ENCODE peak calls at places on chromosomes 5 and 9, in six cellular contexts. Z is kidney, Y is AG04450, N is left ventricle myocardium inferior, B is dorsolateral prefrontal cortex, O is MM.1S. G is an unnamed sample.

GRCh38 chr5:72209515-72210115 is 102.3 kb downstream of the MAP1B start:
- DNase-seq in Z (no peak), Y (no peak), N (no peak), B (no peak), O (no peak), G (peak)

GRCh38 chr5:173969167-173970049 is 19.6 kb upstream of the C5orf47 start:
- DNase-seq in Z (peak), Y (peak), N (no peak), B (no peak), O (no peak), G (peak)

GRCh38 chr9:87112656-87113055 is 165.3 kb upstream of the GAS1 start:
- DNase-seq in Z (no peak), Y (no peak), N (no peak), B (no peak), O (no peak), G (no peak)

GRCh38 chr9:93911871-93912554 is 43.1 kb downstream of the BARX1 start:
- DNase-seq in Z (no peak), Y (no peak), N (peak), B (no peak), O (no peak), G (no peak)

GRCh38 chr9:94144394-94144793 is 60.1 kb downstream of the PTPDC1 start:
- DNase-seq in Z (no peak), Y (no peak), N (no peak), B (no peak), O (no peak), G (no peak)

GRCh38 chr5:68304421-68305052 is 89.0 kb downstream of the PIK3R1 start:
- DNase-seq in Z (no peak), Y (no peak), N (no peak), B (no peak), O (no peak), G (no peak)

GRCh38 chr5:62143268-62144229 is 162.5 kb upstream of the KIF2A start:
- DNase-seq in Z (no peak), Y (no peak), N (no peak), B (no peak), O (peak), G (no peak)

GRCh38 chr9:70177121-70177520 is 81.7 kb upstream of the SMC5 start:
- DNase-seq in Z (no peak), Y (no peak), N (no peak), B (no peak), O (no peak), G (no peak)

GRCh38 chr9:121688149-121688680 is 36.8 kb downstream of the DAB2IP start:
- DNase-seq in Z (no peak), Y (no peak), N (peak), B (no peak), O (no peak), G (no peak)

GRCh38 chr9:86354048-86354881 is at the start of gene TUT7:
- DNase-seq in Z (peak), Y (peak), N (peak), B (peak), O (peak), G (peak)

GRCh38 chr5:36079200-36079761 is 12.6 kb upstream of the UGT3A2 start:
- DNase-seq in Z (no peak), Y (peak), N (no peak), B (no peak), O (peak), G (no peak)

GRCh38 chr5:111425205-111425604 is 87.1 kb downstream of the STARD4 start:
- DNase-seq in Z (no peak), Y (no peak), N (no peak), B (no peak), O (no peak), G (no peak)

GRCh38 chr9:95733687-95734659 is 141.5 kb upstream of the ERCC6L2 start:
- DNase-seq in Z (no peak), Y (no peak), N (no peak), B (no peak), O (no peak), G (no peak)

GRCh38 chr5:104016650-104017049 is 454.1 kb upstream of the NUDT12 start:
- DNase-seq in Z (no peak), Y (peak), N (no peak), B (no peak), O (no peak), G (no peak)

GRCh38 chr5:106269252-106269843 is 1401.4 kb downstream of the EFNA5 start:
- DNase-seq in Z (no peak), Y (no peak), N (no peak), B (no peak), O (no peak), G (no peak)

GRCh38 chr9:27785714-27786100 is 212.4 kb upstream of the C9orf72 start:
- DNase-seq in Z (no peak), Y (no peak), N (no peak), B (no peak), O (no peak), G (peak)

GRCh38 chr5:19886123-19886921 is 101.7 kb downstream of the CDH18 start:
- DNase-seq in Z (no peak), Y (peak), N (no peak), B (no peak), O (peak), G (peak)

GRCh38 chr5:56003179-56003578 is 8.4 kb upstream of the IL6ST start:
- DNase-seq in Z (no peak), Y (no peak), N (no peak), B (no peak), O (no peak), G (no peak)

GRCh38 chr5:55896663-55897062 is 45.5 kb downstream of the IL31RA start:
- DNase-seq in Z (no peak), Y (no peak), N (no peak), B (no peak), O (no peak), G (no peak)

GRCh38 chr9:6942406-6942805 is 184.6 kb downstream of the KDM4C start:
- DNase-seq in Z (no peak), Y (no peak), N (no peak), B (no peak), O (no peak), G (no peak)

GRCh38 chr5:125042243-125042887 is 295.9 kb upstream of the ZNF608 start:
- DNase-seq in Z (no peak), Y (no peak), N (no peak), B (no peak), O (no peak), G (no peak)

GRCh38 chr5:121969660-121970295 is 8.0 kb downstream of the SRFBP1 start:
- DNase-seq in Z (no peak), Y (no peak), N (no peak), B (no peak), O (no peak), G (no peak)

GRCh38 chr5:58274199-58274598 is 185.7 kb downstream of the PLK2 start:
- DNase-seq in Z (no peak), Y (no peak), N (no peak), B (no peak), O (no peak), G (no peak)

GRCh38 chr9:13857521-13857920 is 456.4 kb downstream of the NFIB start:
- DNase-seq in Z (no peak), Y (no peak), N (no peak), B (no peak), O (no peak), G (no peak)

GRCh38 chr5:83715316-83716060 is 5.2 kb downstream of the HAPLN1 start:
- DNase-seq in Z (no peak), Y (no peak), N (no peak), B (no peak), O (no peak), G (no peak)

GRCh38 chr9:96453625-96454024 is 3.7 kb downstream of the HABP4 start:
- DNase-seq in Z (no peak), Y (no peak), N (no peak), B (no peak), O (no peak), G (no peak)

GRCh38 chr9:98168952-98169488 is 23.4 kb downstream of the CORO2A start:
- DNase-seq in Z (no peak), Y (peak), N (peak), B (no peak), O (no peak), G (no peak)

GRCh38 chr5:171978519-171978918 is 27.9 kb downstream of the FBXW11 start:
- DNase-seq in Z (no peak), Y (no peak), N (no peak), B (no peak), O (no peak), G (no peak)

GRCh38 chr5:139141841-139142240 is 56.3 kb downstream of the SIL1 start:
- DNase-seq in Z (no peak), Y (peak), N (peak), B (no peak), O (no peak), G (no peak)

GRCh38 chr9:33082538-33083326 is 6.3 kb upstream of the SMU1 start:
- DNase-seq in Z (no peak), Y (no peak), N (no peak), B (no peak), O (no peak), G (no peak)

GRCh38 chr5:132008961-132009680 is 2.3 kb downstream of the ACSL6 start:
- DNase-seq in Z (peak), Y (no peak), N (no peak), B (no peak), O (no peak), G (peak)

GRCh38 chr5:137696481-137696880 is 39.4 kb downstream of the KLHL3 start:
- DNase-seq in Z (no peak), Y (no peak), N (no peak), B (no peak), O (no peak), G (no peak)

GRCh38 chr5:1279443-1280151 is 15.3 kb downstream of the TERT start:
- DNase-seq in Z (peak), Y (no peak), N (peak), B (no peak), O (no peak), G (no peak)

GRCh38 chr9:4662989-4663792 is 1.1 kb downstream of the PLPP6 start:
- DNase-seq in Z (no peak), Y (no peak), N (no peak), B (no peak), O (no peak), G (no peak)

GRCh38 chr5:72940082-72940481 is 15.8 kb upstream of the FCHO2 start:
- DNase-seq in Z (no peak), Y (no peak), N (no peak), B (no peak), O (no peak), G (no peak)

GRCh38 chr5:135127604-135128240 is 93.7 kb upstream of the PITX1 start:
- DNase-seq in Z (peak), Y (peak), N (no peak), B (no peak), O (no peak), G (peak)

GRCh38 chr5:152364899-152365298 is 40.2 kb downstream of the NMUR2 start:
- DNase-seq in Z (no peak), Y (no peak), N (no peak), B (no peak), O (no peak), G (no peak)

GRCh38 chr5:113683211-113683610 is 169.7 kb downstream of the YTHDC2 start:
- DNase-seq in Z (no peak), Y (no peak), N (no peak), B (no peak), O (no peak), G (no peak)
- H3K27ac ChIP-seq in Z (no peak), Y (no peak), N (no peak), B (no peak), O (no peak), G (no peak)

DNA sequence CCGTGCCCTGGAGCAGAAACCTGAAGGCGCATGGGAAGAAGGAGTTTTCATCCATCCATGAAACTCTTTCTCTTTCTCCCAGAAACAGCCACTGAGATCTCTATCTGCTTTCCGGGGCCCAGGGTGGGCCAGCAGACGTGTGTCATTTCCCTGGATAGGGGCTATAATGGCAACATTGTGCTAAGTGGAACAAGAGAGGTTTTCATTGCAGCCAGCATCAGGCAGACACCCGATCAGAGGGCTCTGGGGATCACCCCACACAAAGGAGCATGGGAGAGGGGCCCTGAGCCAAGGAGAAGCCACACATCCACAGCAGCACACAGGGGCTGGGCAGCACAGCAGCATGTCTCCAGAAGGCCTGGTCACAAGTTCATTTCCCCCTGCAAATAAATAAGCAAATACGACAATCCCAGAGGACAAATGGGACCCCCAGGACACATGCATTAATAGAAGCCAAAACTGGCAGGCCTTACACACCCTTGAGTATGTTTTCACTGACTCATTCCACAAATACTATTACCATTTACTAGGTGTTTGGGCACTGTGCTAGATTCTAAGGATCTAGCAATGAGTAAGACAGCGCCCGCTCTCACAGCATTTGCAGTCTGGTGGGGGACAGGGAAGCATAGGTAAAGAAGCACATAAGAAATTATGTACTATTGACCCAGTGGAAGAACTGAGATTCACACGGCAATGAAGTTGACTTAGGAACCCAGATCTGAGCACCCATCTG is 4.3 kb upstream of the AFAP1L1 start:
- DNase-seq in Z (no peak), Y (no peak), N (no peak), B (peak), O (no peak), G (no peak)
- H3K27ac ChIP-seq in Z (no peak), Y (no peak), N (peak), B (peak), O (no peak), G (no peak)

DNA sequence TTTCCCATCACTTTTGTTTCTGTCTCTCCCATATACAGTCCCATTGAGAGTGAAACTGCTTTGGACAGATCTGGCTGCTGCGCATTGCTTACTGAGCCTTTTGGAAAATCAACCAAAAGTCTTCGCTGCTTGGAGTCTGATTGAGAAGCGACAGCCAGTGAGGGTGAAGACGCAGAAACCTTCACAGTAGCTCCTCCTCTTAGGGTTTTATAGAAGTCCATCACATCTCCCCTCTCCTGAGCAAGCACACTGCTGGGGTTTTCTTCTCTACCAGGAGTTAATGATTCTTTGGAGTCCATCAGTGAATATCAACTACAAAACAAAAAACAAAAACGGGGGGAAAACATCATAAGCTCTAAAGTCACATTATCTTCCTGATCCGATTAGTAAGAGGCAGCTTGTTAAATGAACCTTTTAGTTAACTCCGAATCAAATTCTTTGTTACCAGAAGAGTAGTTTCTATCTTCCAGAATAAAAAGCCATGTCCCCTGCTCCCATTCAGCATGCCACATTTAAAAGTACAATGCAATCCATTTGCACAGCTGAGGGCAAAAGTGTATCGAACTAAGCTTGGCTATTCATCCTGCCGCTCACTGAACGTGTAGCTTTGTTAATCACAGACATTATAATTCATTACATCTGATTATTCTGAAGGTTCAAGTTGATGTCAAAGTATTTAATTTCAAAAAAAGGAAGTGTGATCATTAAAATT is 2.8 kb downstream of the NR3C1 start:
- DNase-seq in Z (no peak), Y (no peak), N (no peak), B (no peak), O (peak), G (no peak)
- H3K27ac ChIP-seq in Z (no peak), Y (no peak), N (peak), B (peak), O (peak), G (no peak)

GRCh38 chr9:125644819-125645507 is 62.0 kb downstream of the MAPKAP1 start:
- DNase-seq in Z (no peak), Y (no peak), N (no peak), B (no peak), O (no peak), G (no peak)
- H3K27ac ChIP-seq in Z (no peak), Y (no peak), N (no peak), B (no peak), O (no peak), G (no peak)

GRCh38 chr5:74288448-74289109 is 351.9 kb downstream of the ENC1 start:
- DNase-seq in Z (no peak), Y (no peak), N (peak), B (no peak), O (no peak), G (no peak)
- H3K27ac ChIP-seq in Z (no peak), Y (no peak), N (peak), B (peak), O (no peak), G (no peak)

GRCh38 chr9:137787376-137787775 is 90.2 kb upstream of the CACNA1B start:
- DNase-seq in Z (peak), Y (no peak), N (no peak), B (no peak), O (no peak), G (no peak)
- H3K27ac ChIP-seq in Z (no peak), Y (no peak), N (no peak), B (no peak), O (no peak), G (no peak)

GRCh38 chr5:34488984-34489383 is 167.1 kb upstream of the RAI14 start:
- DNase-seq in Z (no peak), Y (no peak), N (no peak), B (no peak), O (no peak), G (no peak)

GRCh38 chr5:34486808-34487201 is 169.3 kb upstream of the RAI14 start:
- DNase-seq in Z (no peak), Y (no peak), N (no peak), B (no peak), O (no peak), G (no peak)

GRCh38 chr5:34487956-34488355 is 168.2 kb upstream of the RAI14 start:
- DNase-seq in Z (no peak), Y (no peak), N (no peak), B (no peak), O (no peak), G (no peak)

GRCh38 chr5:34486160-34486765 is 169.9 kb upstream of the RAI14 start:
- DNase-seq in Z (peak), Y (peak), N (peak), B (peak), O (peak), G (no peak)

GRCh38 chr5:34487202-34487879 is 168.8 kb upstream of the RAI14 start:
- DNase-seq in Z (no peak), Y (peak), N (no peak), B (no peak), O (no peak), G (peak)
- H3K27ac ChIP-seq in Z (peak), Y (peak), N (no peak), B (peak), O (no peak), G (peak)